ENCODE peak calls at places on chromosomes 11 and 22, in seven cellular contexts. O, F, W, Q, Z, D and J are unnamed samples.

GRCh38 chr11:40130427-40130826 is 1329.0 kb downstream of the LRRC4C start:
- DNase-seq in W (no peak), Q (no peak), F (peak), Z (peak), O (no peak), D (no peak), J (no peak)

GRCh38 chr11:133064152-133064877 is 468.0 kb downstream of the OPCML start:
- DNase-seq in F (peak), Q (no peak), D (no peak), Z (peak), O (peak), W (peak), J (no peak)

GRCh38 chr11:66327171-66328035 is 8.8 kb downstream of the RIN1 start:
- DNase-seq in Q (no peak), Z (peak), D (no peak), O (no peak), W (no peak), F (peak), J (no peak)

GRCh38 chr22:46450931-46451660 is 86.3 kb downstream of the CELSR1 start:
- DNase-seq in O (no peak), Z (no peak), Q (no peak), D (no peak), F (no peak), W (no peak), J (no peak)

GRCh38 chr22:17159504-17159951 is 451 bp upstream of the HDHD5 start:
- DNase-seq in Z (no peak), D (no peak), O (peak), Q (no peak), W (no peak), F (no peak), J (no peak)

GRCh38 chr11:73875840-73876239 is 806 bp downstream of the COA4 start:
- DNase-seq in W (no peak), Z (no peak), F (no peak), D (no peak), O (no peak), Q (no peak), J (no peak)

GRCh38 chr11:65311197-65311631 is 3.5 kb upstream of the CDC42EP2 start:
- DNase-seq in Z (no peak), W (no peak), O (no peak), Q (no peak), D (no peak), F (no peak), J (no peak)

GRCh38 chr11:14924291-14924690 is 32.3 kb upstream of the CYP2R1 start:
- DNase-seq in W (no peak), F (no peak), D (no peak), Z (no peak), Q (no peak), O (no peak), J (no peak)

GRCh38 chr11:130999086-130999485 is 82.8 kb upstream of the SNX19 start:
- DNase-seq in W (no peak), O (no peak), Q (no peak), D (no peak), F (no peak), Z (no peak), J (no peak)

GRCh38 chr11:418343-419247 is 3.8 kb upstream of the SIGIRR start:
- DNase-seq in W (no peak), Q (no peak), D (no peak), Z (no peak), F (peak), O (no peak), J (no peak)

GRCh38 chr11:120034881-120035620 is 102.9 kb downstream of the TRIM29 start:
- DNase-seq in O (no peak), F (peak), D (no peak), Q (no peak), Z (no peak), W (no peak), J (no peak)

GRCh38 chr11:102452461-102453285 is at the start of gene TMEM123:
- DNase-seq in O (peak), D (peak), W (peak), Q (peak), Z (peak), F (peak), J (no peak)

GRCh38 chr11:135069043-135069442 is 657.0 kb upstream of the B3GAT1 start:
- DNase-seq in Z (no peak), F (no peak), W (no peak), O (no peak), Q (no peak), D (no peak), J (no peak)

GRCh38 chr11:114448749-114449484 is 9.7 kb downstream of the REXO2 start:
- DNase-seq in O (no peak), W (no peak), Q (no peak), F (no peak), D (no peak), Z (no peak), J (no peak)

GRCh38 chr11:91295591-91295990 is 929.0 kb upstream of the FAT3 start:
- DNase-seq in D (no peak), F (no peak), Z (no peak), O (no peak), Q (no peak), W (no peak), J (no peak)

GRCh38 chr11:126414615-126415014 is 59.1 kb downstream of the ST3GAL4 start:
- DNase-seq in Q (no peak), O (no peak), W (no peak), F (no peak), Z (no peak), D (no peak), J (no peak)

GRCh38 chr11:3130269-3131071 is 34.6 kb downstream of the OSBPL5 start:
- DNase-seq in Z (no peak), F (no peak), Q (no peak), D (no peak), W (no peak), O (no peak), J (no peak)

GRCh38 chr11:36056160-36056751 is 112.4 kb downstream of the LDLRAD3 start:
- DNase-seq in O (no peak), F (peak), D (no peak), Q (peak), W (no peak), Z (peak), J (no peak)

GRCh38 chr22:39446239-39446721 is 10.5 kb upstream of the MGAT3 start:
- DNase-seq in W (no peak), F (peak), Q (peak), Z (no peak), D (peak), O (peak), J (peak)

GRCh38 chr11:86805873-86806310 is 5.5 kb downstream of the PRSS23 start:
- DNase-seq in Z (no peak), W (no peak), O (no peak), D (no peak), F (no peak), Q (no peak), J (peak)

DNA sequence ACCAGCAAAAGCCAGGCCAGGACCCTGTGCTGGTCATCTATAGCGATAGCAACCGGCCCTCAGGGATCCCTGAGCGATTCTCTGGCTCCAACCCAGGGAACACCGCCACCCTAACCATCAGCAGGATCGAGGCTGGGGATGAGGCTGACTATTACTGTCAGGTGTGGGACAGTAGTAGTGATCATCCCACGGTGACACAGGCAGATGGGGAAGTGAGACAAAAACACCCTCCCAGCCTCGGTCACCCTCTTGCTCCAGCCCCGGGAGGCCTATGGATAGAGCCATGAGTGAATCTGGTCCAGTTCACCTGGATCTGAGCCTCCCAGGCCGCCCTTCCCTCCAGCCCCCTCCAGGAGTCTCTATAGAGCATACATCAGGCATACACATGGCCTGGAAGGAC is 115.2 kb upstream of the IGLL5 start:
- DNase-seq in O (no peak), D (no peak), W (no peak), Q (no peak), Z (no peak), F (no peak), J (no peak)
- TF ChIP-seq TAF1 in O (no peak), D (no peak), W (no peak), Q (no peak), Z (no peak), F (no peak), J (no peak)

GRCh38 chr11:57427692-57428082 is 766 bp upstream of the SLC43A3 start:
- DNase-seq in Z (no peak), W (no peak), Q (no peak), O (no peak), F (no peak), D (no peak), J (no peak)
- TF ChIP-seq TAF1 in Z (no peak), W (no peak), Q (no peak), O (no peak), F (no peak), D (no peak), J (no peak)

DNA sequence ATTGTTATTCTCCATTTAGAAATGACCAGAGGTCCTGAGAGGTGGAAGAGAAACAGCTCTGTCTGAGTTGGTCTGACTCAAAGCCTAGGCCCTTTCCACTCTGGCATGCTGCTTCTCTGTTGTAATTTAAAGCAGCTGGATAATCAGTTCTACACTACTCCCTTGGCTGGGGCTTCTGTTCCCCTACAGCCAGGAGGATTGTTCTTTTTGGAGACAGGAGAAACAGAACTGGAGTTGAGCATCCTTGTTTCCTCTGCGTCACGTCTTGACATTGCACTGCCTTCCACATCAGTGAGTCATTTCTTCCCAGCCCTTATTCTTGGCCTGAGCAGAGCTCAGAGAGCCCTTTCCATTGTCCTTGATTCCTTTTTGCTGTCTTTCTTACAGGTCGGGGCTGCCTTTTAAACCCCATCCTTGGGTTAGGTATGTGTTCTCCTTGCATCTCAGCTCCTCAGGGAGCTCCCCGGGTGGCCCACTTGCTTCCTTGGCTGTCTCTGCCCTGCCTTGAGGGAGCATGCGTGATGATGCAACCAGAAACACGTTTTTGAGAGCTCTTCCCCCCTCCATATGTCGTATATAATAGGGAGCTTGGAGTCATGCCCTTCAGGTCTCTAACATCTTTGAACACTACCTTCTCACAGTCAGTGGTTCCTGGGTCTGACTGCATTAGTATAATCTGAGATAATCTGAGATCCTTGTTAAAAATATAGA is 35.7 kb downstream of the CYB5R2 start:
- DNase-seq in D (no peak), Q (no peak), O (no peak), Z (no peak), F (no peak), W (no peak), J (no peak)
- TF ChIP-seq TAF1 in D (no peak), Q (no peak), O (no peak), Z (no peak), F (no peak), W (no peak), J (no peak)

GRCh38 chr11:82765466-82766034 is 31.9 kb upstream of the FAM181B start:
- DNase-seq in W (no peak), F (no peak), D (no peak), Z (no peak), O (no peak), Q (no peak), J (no peak)
- TF ChIP-seq TAF1 in W (no peak), F (no peak), D (no peak), Z (no peak), O (no peak), Q (no peak), J (no peak)

GRCh38 chr11:68302256-68303054 is 9.9 kb upstream of the LRP5 start:
- DNase-seq in Q (peak), W (peak), F (no peak), O (no peak), Z (peak), D (no peak), J (no peak)
- TF ChIP-seq TAF1 in Q (no peak), W (no peak), F (no peak), O (no peak), Z (no peak), D (no peak), J (no peak)

GRCh38 chr11:71542382-71542781 is 4.6 kb downstream of the KRTAP5-8 start:
- DNase-seq in F (no peak), O (no peak), D (no peak), Z (no peak), W (no peak), Q (no peak), J (no peak)

GRCh38 chr11:71542856-71543743 is 5.1 kb upstream of the KRTAP5-9 start:
- DNase-seq in D (no peak), F (no peak), Z (peak), Q (no peak), W (no peak), O (no peak), J (peak)

GRCh38 chr11:71537537-71537936 is 288 bp upstream of the KRTAP5-8 start:
- DNase-seq in F (peak), Z (no peak), D (no peak), O (no peak), W (no peak), Q (no peak), J (no peak)

GRCh38 chr11:71535825-71536224 is 2.0 kb upstream of the KRTAP5-8 start:
- DNase-seq in O (no peak), Q (no peak), W (no peak), D (no peak), F (no peak), Z (no peak), J (no peak)

DNA sequence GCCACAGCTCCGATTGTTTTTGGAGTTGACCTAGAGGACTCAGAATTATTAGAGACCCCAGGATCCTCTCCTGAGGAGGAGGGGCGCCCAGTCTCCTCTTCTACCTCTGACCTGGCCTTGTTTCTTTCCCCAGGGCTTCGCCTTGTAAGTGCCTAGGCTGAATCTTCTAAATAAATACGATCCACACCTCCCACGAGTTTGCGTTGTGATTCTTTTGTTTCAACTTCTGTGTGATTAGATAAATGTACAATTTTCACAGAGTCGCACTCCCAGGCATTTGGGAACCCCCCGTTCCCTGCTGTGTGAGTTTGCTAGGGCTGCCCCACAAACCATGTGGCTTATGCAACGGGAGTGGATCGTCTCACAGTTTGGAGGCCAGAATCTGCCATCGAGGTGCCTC is 1.2 kb downstream of the KRTAP5-8 start:
- DNase-seq in O (no peak), Z (no peak), F (no peak), D (no peak), W (no peak), Q (no peak), J (no peak)
- TF ChIP-seq TAF1 in O (no peak), Z (no peak), F (no peak), D (no peak), W (no peak), Q (no peak), J (no peak)

GRCh38 chr22:26553056-26553752 is 36.7 kb downstream of the TPST2 start:
- DNase-seq in D (no peak), Q (no peak), O (no peak), W (no peak), F (no peak), Z (peak), J (no peak)

GRCh38 chr22:26556904-26557303 is 33.0 kb downstream of the TPST2 start:
- DNase-seq in D (no peak), Z (no peak), Q (no peak), F (no peak), W (no peak), O (no peak), J (no peak)

GRCh38 chr22:26558246-26558895 is 31.6 kb downstream of the TPST2 start:
- DNase-seq in O (no peak), Z (no peak), D (no peak), W (no peak), F (no peak), Q (no peak), J (no peak)

GRCh38 chr22:26554956-26555355 is 35.0 kb downstream of the TPST2 start:
- DNase-seq in D (no peak), Q (no peak), F (no peak), O (no peak), Z (no peak), W (no peak), J (no peak)

DNA sequence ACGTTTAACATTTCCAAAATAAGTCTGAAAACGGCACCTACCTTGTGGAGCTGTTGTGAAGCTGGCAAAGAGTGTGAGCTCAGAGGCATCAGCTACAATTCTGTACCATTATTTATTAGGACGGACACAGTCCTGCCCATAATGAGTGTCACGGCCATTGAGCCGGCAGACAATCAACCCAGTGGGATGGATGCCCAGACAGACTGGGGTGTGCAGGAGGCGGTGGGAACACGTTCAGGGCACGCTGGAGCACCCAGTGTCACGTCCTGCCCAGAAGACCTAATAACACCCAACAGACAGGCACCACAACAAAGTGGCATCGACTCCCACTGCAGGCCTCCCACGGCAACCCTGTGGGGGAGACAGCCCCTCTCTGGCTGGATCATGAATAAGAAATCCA is 34.5 kb downstream of the TPST2 start:
- DNase-seq in Q (no peak), D (no peak), O (no peak), W (no peak), Z (no peak), F (no peak), J (no peak)
- TF ChIP-seq TAF1 in Q (no peak), D (no peak), O (no peak), W (no peak), Z (no peak), F (no peak), J (no peak)